ENCODE peak calls at places on chromosome 19, in nine cellular contexts. Z is skeletal muscle cell, U is DMS153, M is cardiac fibroblast, D is Calu3, X is HEK293T, H is heart left ventricle, R is T-helper 2 cell, Y is SW 1271. F is an unnamed sample.

GRCh38 chr19:3047307-3048189 is 14.7 kb downstream of the TLE5 start:
- DNase-seq in U (peak; percentile 90), H (peak; percentile 79), Y (no peak), R (peak; percentile 53), D (peak; percentile 45), M (peak; percentile 77), X (peak; percentile 79), Z (peak; percentile 46), F (peak; percentile 20)

GRCh38 chr19:10719466-10719961 is 1.6 kb downstream of the DNM2 start:
- DNase-seq in D (no peak), R (no peak), X (no peak), Z (no peak), Y (no peak), U (no peak), H (peak; percentile 55), M (no peak), F (no peak)

GRCh38 chr19:28596561-28597071 is 616.3 kb downstream of the UQCRFS1 start:
- DNase-seq in X (no peak), U (peak; percentile 12), Y (no peak), D (no peak), M (no peak), R (no peak), Z (no peak), H (no peak), F (no peak)

GRCh38 chr19:45187421-45188100 is 9.0 kb downstream of the BLOC1S3 start:
- DNase-seq in R (no peak), H (no peak), X (peak; percentile 67), M (no peak), D (peak; percentile 27), Z (no peak), Y (peak; percentile 5), U (peak; percentile 9), F (no peak)

GRCh38 chr19:13068064-13068807 is 34.4 kb downstream of the LYL1 start:
- DNase-seq in R (no peak), Y (no peak), Z (no peak), D (no peak), X (no peak), M (no peak), U (no peak), H (no peak), F (no peak)

GRCh38 chr19:18733196-18733647 is 49.7 kb downstream of the CRTC1 start:
- DNase-seq in R (no peak), H (no peak), D (no peak), Y (no peak), U (no peak), M (peak; percentile 22), X (no peak), Z (peak; percentile 51), F (no peak)

GRCh38 chr19:18895038-18895827 is 725 bp downstream of the CERS1 start:
- DNase-seq in X (peak; percentile 63), R (no peak), Z (no peak), Y (peak; percentile 78), M (peak; percentile 35), H (no peak), U (no peak), D (peak; percentile 72), F (no peak)

GRCh38 chr19:11887247-11887617 is 350 bp upstream of the ZNF69 start:
- DNase-seq in R (no peak), D (no peak), U (no peak), H (no peak), M (no peak), Z (no peak), X (no peak), Y (no peak), F (no peak)

GRCh38 chr19:16850133-16850532 is 20.9 kb downstream of the SIN3B start:
- DNase-seq in D (no peak), Y (no peak), H (no peak), U (no peak), X (no peak), R (no peak), M (peak; percentile 50), Z (no peak), F (no peak)

GRCh38 chr19:19098703-19099632 is 35.2 kb downstream of the SLC25A42 start:
- DNase-seq in R (no peak), M (no peak), D (no peak), X (no peak), U (no peak), H (no peak), Y (no peak), Z (no peak), F (no peak)

GRCh38 chr19:38952395-38953165 is 21.8 kb downstream of the MRPS12 start:
- DNase-seq in R (no peak), M (no peak), Z (no peak), U (peak; percentile 60), D (peak; percentile 77), H (no peak), X (no peak), Y (no peak), F (no peak)

GRCh38 chr19:45663800-45664199 is 4.2 kb upstream of the GIPR start:
- DNase-seq in R (no peak), M (no peak), U (no peak), H (no peak), Y (no peak), D (no peak), Z (no peak), X (no peak), F (no peak)

GRCh38 chr19:13977803-13978202 is 25.5 kb downstream of the DCAF15 start:
- DNase-seq in D (no peak), Y (no peak), M (no peak), H (no peak), U (no peak), R (no peak), Z (no peak), X (no peak), F (no peak)